ENCODE peak calls at places on chromosomes 2 and 18, in five cellular contexts. One of them, this sample, is unnamed.

GRCh38 chr2:74867841-74868658 is 34.1 kb downstream of the HK2 start:
- DNase-seq in GM12864: no peak
- DNase-seq in Calu3: no peak
- DNase-seq in CD8-positive, alpha-beta T cell: no peak
- DNase-seq in endothelial cell: no peak
- DNase-seq in this sample: no peak

GRCh38 chr18:7369006-7369405 is 138.1 kb downstream of the LRRC30 start:
- DNase-seq in Calu3: no peak
- DNase-seq in GM12864: no peak
- DNase-seq in CD8-positive, alpha-beta T cell: no peak
- DNase-seq in endothelial cell: peak
- DNase-seq in this sample: no peak

GRCh38 chr2:241268716-241269445 is 46.6 kb downstream of the HDLBP start:
- DNase-seq in GM12864: no peak
- DNase-seq in endothelial cell: no peak
- DNase-seq in Calu3: no peak
- DNase-seq in CD8-positive, alpha-beta T cell: no peak
- DNase-seq in this sample: no peak

GRCh38 chr18:199768-200167 is 41.4 kb downstream of the USP14 start:
- DNase-seq in CD8-positive, alpha-beta T cell: no peak
- DNase-seq in Calu3: no peak
- DNase-seq in endothelial cell: no peak
- DNase-seq in GM12864: no peak
- DNase-seq in this sample: no peak

GRCh38 chr2:128362889-128363228 is 44.2 kb upstream of the HS6ST1 start:
- DNase-seq in CD8-positive, alpha-beta T cell: no peak
- DNase-seq in endothelial cell: no peak
- DNase-seq in Calu3: no peak
- DNase-seq in GM12864: no peak
- DNase-seq in this sample: no peak

GRCh38 chr2:46010223-46010924 is 286.8 kb upstream of the EPAS1 start:
- DNase-seq in CD8-positive, alpha-beta T cell: no peak
- DNase-seq in GM12864: no peak
- DNase-seq in endothelial cell: no peak
- DNase-seq in Calu3: no peak
- DNase-seq in this sample: no peak

GRCh38 chr2:239121600-239122012 is 273.7 kb downstream of the TWIST2 start:
- DNase-seq in endothelial cell: no peak
- DNase-seq in GM12864: no peak
- DNase-seq in Calu3: no peak
- DNase-seq in CD8-positive, alpha-beta T cell: no peak
- DNase-seq in this sample: no peak

GRCh38 chr2:3434654-3435053 is 55.2 kb downstream of the TRAPPC12 start:
- DNase-seq in CD8-positive, alpha-beta T cell: no peak
- DNase-seq in endothelial cell: no peak
- DNase-seq in GM12864: no peak
- DNase-seq in Calu3: no peak
- DNase-seq in this sample: no peak

GRCh38 chr2:171083426-171083825 is 77.3 kb downstream of the TLK1 start:
- DNase-seq in Calu3: no peak
- DNase-seq in CD8-positive, alpha-beta T cell: no peak
- DNase-seq in GM12864: no peak
- DNase-seq in endothelial cell: no peak
- DNase-seq in this sample: no peak

GRCh38 chr2:111981666-111982065 is 73.4 kb upstream of the TMEM87B start:
- DNase-seq in Calu3: no peak
- DNase-seq in GM12864: no peak
- DNase-seq in endothelial cell: no peak
- DNase-seq in CD8-positive, alpha-beta T cell: no peak
- DNase-seq in this sample: no peak

GRCh38 chr2:223084873-223085272 is 32.9 kb downstream of the KCNE4 start:
- DNase-seq in Calu3: no peak
- DNase-seq in GM12864: no peak
- DNase-seq in CD8-positive, alpha-beta T cell: no peak
- DNase-seq in endothelial cell: no peak
- DNase-seq in this sample: no peak

GRCh38 chr2:65985986-65986385 is 448.9 kb upstream of the MEIS1 start:
- DNase-seq in Calu3: no peak
- DNase-seq in GM12864: no peak
- DNase-seq in endothelial cell: no peak
- DNase-seq in CD8-positive, alpha-beta T cell: no peak
- DNase-seq in this sample: no peak

DNA sequence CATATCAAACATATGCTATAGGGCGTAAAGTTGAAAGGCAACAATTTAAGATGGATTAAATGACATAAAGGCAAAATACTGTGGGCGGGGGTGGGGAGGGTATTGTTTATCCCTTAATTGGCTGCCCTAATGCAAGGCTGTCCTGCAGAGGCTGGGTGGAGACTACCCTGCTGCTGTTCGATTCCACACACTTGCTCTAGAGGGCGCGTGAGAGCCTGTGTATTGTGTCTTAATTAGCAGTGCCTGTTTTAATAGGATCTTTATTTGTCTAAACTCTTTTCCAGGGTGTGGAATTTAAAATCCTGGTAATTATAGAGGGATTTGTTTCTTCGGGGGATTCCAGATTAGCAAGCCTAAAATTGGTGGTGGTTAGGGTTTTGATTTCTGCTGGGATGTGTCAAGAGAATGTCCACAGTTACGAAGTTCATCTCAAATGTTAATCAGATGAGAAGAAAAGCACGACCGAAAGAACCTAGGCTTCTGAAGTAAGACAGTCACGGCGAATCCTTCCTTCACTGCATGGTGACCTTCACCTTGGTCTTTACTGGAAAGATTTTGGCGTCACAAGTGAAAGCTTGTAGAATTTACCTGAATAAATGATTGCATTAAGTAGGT is 103.5 kb upstream of the MAP3K20 start:
- DNase-seq in Calu3: peak
- DNase-seq in endothelial cell: peak
- DNase-seq in GM12864: no peak
- DNase-seq in CD8-positive, alpha-beta T cell: peak
- DNase-seq in this sample: no peak
- TF ChIP-seq CTCF in Calu3: peak
- TF ChIP-seq CTCF in endothelial cell: peak
- TF ChIP-seq CTCF in GM12864: peak
- TF ChIP-seq CTCF in CD8-positive, alpha-beta T cell: peak
- TF ChIP-seq CTCF in this sample: peak

GRCh38 chr2:220076734-220077133 is 449.3 kb downstream of the SLC4A3 start:
- DNase-seq in GM12864: no peak
- DNase-seq in CD8-positive, alpha-beta T cell: no peak
- DNase-seq in Calu3: no peak
- DNase-seq in endothelial cell: no peak
- DNase-seq in this sample: no peak
- TF ChIP-seq CTCF in GM12864: no peak
- TF ChIP-seq CTCF in CD8-positive, alpha-beta T cell: no peak
- TF ChIP-seq CTCF in Calu3: no peak
- TF ChIP-seq CTCF in endothelial cell: no peak
- TF ChIP-seq CTCF in this sample: no peak

GRCh38 chr18:57789105-57789504 is 14.0 kb downstream of the ATP8B1 start:
- DNase-seq in Calu3: peak
- DNase-seq in GM12864: no peak
- DNase-seq in CD8-positive, alpha-beta T cell: no peak
- DNase-seq in endothelial cell: no peak
- DNase-seq in this sample: no peak

GRCh38 chr18:57787068-57787682 is 15.9 kb downstream of the ATP8B1 start:
- DNase-seq in endothelial cell: no peak
- DNase-seq in Calu3: no peak
- DNase-seq in GM12864: no peak
- DNase-seq in CD8-positive, alpha-beta T cell: no peak
- DNase-seq in this sample: no peak

GRCh38 chr18:57784816-57785144 is 18.3 kb downstream of the ATP8B1 start:
- DNase-seq in CD8-positive, alpha-beta T cell: no peak
- DNase-seq in Calu3: no peak
- DNase-seq in GM12864: no peak
- DNase-seq in endothelial cell: no peak
- DNase-seq in this sample: no peak

GRCh38 chr18:57784034-57784815 is 18.9 kb downstream of the ATP8B1 start:
- DNase-seq in CD8-positive, alpha-beta T cell: no peak
- DNase-seq in GM12864: no peak
- DNase-seq in Calu3: no peak
- DNase-seq in endothelial cell: peak
- DNase-seq in this sample: no peak

DNA sequence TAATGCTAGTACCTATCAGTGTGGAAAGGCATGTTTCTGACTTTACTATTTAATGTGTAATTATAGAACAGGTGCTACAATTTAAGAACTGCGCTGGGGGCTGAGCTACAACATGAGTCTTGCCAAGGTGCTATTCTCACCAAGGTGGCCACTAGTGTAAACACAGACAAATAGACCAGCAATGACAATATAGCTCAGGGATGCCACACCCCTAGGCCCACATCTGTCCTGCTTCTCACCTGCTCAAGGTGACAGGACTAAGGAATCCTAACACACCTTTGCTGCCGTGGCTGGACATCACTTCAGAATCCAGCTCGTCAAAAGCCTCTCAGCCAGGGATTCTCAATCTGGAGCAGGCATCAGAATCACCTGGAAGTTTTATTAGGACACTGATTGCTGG is 17.1 kb downstream of the ATP8B1 start:
- DNase-seq in endothelial cell: no peak
- DNase-seq in CD8-positive, alpha-beta T cell: no peak
- DNase-seq in GM12864: no peak
- DNase-seq in Calu3: no peak
- DNase-seq in this sample: no peak
- TF ChIP-seq CTCF in endothelial cell: no peak
- TF ChIP-seq CTCF in CD8-positive, alpha-beta T cell: no peak
- TF ChIP-seq CTCF in GM12864: no peak
- TF ChIP-seq CTCF in Calu3: no peak
- TF ChIP-seq CTCF in this sample: no peak

GRCh38 chr2:69642709-69643601 is 584 bp downstream of the AAK1 start:
- DNase-seq in endothelial cell: peak
- DNase-seq in Calu3: peak
- DNase-seq in CD8-positive, alpha-beta T cell: peak
- DNase-seq in GM12864: no peak
- DNase-seq in this sample: peak
- TF ChIP-seq CTCF in endothelial cell: no peak
- TF ChIP-seq CTCF in Calu3: no peak
- TF ChIP-seq CTCF in CD8-positive, alpha-beta T cell: no peak
- TF ChIP-seq CTCF in GM12864: no peak
- TF ChIP-seq CTCF in this sample: peak

GRCh38 chr2:121420486-121420885 is 110.2 kb upstream of the RNU4ATAC start:
- DNase-seq in Calu3: no peak
- DNase-seq in GM12864: no peak
- DNase-seq in endothelial cell: no peak
- DNase-seq in CD8-positive, alpha-beta T cell: no peak
- DNase-seq in this sample: no peak

GRCh38 chr2:121419081-121419699 is 111.5 kb upstream of the RNU4ATAC start:
- DNase-seq in endothelial cell: no peak
- DNase-seq in CD8-positive, alpha-beta T cell: no peak
- DNase-seq in GM12864: no peak
- DNase-seq in Calu3: no peak
- DNase-seq in this sample: no peak

GRCh38 chr2:121417826-121418225 is 112.9 kb upstream of the RNU4ATAC start:
- DNase-seq in endothelial cell: no peak
- DNase-seq in CD8-positive, alpha-beta T cell: no peak
- DNase-seq in Calu3: no peak
- DNase-seq in GM12864: no peak
- DNase-seq in this sample: no peak

GRCh38 chr2:121415727-121416126 is 115.0 kb upstream of the RNU4ATAC start:
- DNase-seq in CD8-positive, alpha-beta T cell: no peak
- DNase-seq in endothelial cell: no peak
- DNase-seq in Calu3: no peak
- DNase-seq in GM12864: no peak
- DNase-seq in this sample: no peak

DNA sequence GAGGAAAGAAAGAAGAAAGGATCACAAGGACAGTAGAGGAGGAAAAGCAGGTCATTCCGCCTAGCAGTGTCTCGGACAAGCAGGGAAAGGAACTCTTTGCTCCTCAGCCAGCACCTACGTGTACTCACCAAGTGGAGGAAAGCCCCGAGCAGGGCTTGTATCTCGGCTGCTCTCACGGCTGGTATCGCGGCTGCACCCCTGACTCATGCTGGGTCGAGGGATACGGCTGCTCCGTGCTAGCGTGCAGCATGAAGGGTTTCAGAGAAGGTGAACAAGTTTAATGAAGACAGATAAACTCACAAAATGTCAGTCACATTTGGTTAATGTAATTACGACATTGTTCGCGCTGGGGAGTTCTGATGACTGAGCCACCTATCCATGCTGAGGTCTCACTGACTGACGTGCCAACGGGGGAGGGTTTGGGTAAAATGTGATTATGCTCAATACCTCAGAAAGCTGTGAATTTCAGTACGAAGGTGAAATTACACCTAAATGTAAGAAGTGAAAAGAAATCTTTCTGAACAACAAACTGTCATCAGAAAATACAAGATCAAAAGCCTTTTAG is 112.1 kb upstream of the RNU4ATAC start:
- DNase-seq in CD8-positive, alpha-beta T cell: no peak
- DNase-seq in GM12864: no peak
- DNase-seq in Calu3: no peak
- DNase-seq in endothelial cell: no peak
- DNase-seq in this sample: no peak
- TF ChIP-seq CTCF in CD8-positive, alpha-beta T cell: no peak
- TF ChIP-seq CTCF in GM12864: no peak
- TF ChIP-seq CTCF in Calu3: no peak
- TF ChIP-seq CTCF in endothelial cell: no peak
- TF ChIP-seq CTCF in this sample: no peak

DNA sequence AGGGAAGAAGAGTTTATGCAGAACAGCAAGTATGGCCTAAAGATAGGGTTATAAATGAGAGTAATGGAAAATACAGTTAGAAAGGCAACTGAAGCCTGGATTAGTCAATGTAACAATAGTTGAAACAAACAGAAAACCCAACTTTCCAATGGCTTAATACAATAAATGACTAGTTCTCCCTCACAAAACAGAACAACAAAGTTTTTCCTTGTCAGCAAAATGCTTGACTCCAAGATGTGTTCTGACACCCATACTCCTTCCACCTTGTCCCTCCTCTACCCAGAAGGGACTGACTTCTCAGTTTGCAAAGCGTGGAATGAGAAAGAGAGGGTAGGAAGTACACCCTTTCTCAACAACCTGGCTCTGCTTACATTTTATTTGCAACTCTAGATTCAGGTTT is 191.4 kb upstream of the OSR1 start:
- DNase-seq in GM12864: no peak
- DNase-seq in endothelial cell: no peak
- DNase-seq in CD8-positive, alpha-beta T cell: no peak
- DNase-seq in Calu3: no peak
- DNase-seq in this sample: no peak
- TF ChIP-seq CTCF in GM12864: no peak
- TF ChIP-seq CTCF in endothelial cell: no peak
- TF ChIP-seq CTCF in CD8-positive, alpha-beta T cell: no peak
- TF ChIP-seq CTCF in Calu3: no peak
- TF ChIP-seq CTCF in this sample: no peak

DNA sequence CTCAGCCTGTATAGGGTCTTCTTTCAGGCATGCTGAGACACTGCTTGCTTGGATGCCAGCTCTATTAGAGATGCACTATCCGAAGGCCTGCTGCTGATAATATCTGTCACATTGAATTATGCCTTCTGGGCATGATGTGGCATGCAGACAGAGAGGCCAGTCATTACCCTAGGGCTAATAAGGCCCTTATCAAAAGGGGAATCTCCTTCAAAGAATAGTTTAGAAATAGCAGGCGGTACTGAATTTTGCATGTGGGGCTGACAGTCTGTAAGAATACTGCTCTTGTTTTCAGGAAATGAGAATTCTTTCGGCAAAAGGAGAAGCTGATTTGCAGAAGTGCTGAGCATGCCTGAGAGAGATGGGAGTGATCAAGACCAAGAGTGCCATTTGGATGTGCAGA is 13.1 kb upstream of the LHCGR start:
- DNase-seq in Calu3: no peak
- DNase-seq in endothelial cell: no peak
- DNase-seq in CD8-positive, alpha-beta T cell: no peak
- DNase-seq in GM12864: no peak
- DNase-seq in this sample: no peak
- TF ChIP-seq CTCF in Calu3: no peak
- TF ChIP-seq CTCF in endothelial cell: no peak
- TF ChIP-seq CTCF in CD8-positive, alpha-beta T cell: no peak
- TF ChIP-seq CTCF in GM12864: no peak
- TF ChIP-seq CTCF in this sample: no peak

GRCh38 chr2:2291500-2292260 is 39.4 kb downstream of the MYT1L start:
- DNase-seq in CD8-positive, alpha-beta T cell: no peak
- DNase-seq in Calu3: no peak
- DNase-seq in endothelial cell: peak
- DNase-seq in GM12864: no peak
- DNase-seq in this sample: no peak
- TF ChIP-seq CTCF in CD8-positive, alpha-beta T cell: no peak
- TF ChIP-seq CTCF in Calu3: no peak
- TF ChIP-seq CTCF in endothelial cell: peak
- TF ChIP-seq CTCF in GM12864: no peak
- TF ChIP-seq CTCF in this sample: peak

This sample was measured in RWPE2.